ENCODE peak calls at places on chromosomes 4 and X, in ten cellular contexts. W is fibroblast of the aortic adventitia, N is Caco-2, V is KBM-7, B is AG08395, Z is posterior cingulate gyrus, Y is fibroblast of mammary gland, O is substantia nigra, F is NCI-H1417, S is neural crest cell. P is an unnamed sample.

GRCh38 chrX:110006826-110007375 is 4.0 kb downstream of the TMEM164 start:
- DNase-seq in W (peak), N (no peak), V (no peak), B (no peak), Z (no peak), Y (peak), O (no peak), F (no peak), S (no peak), P (no peak)

GRCh38 chrX:93422693-93423092 is 250.7 kb downstream of the NAP1L3 start:
- DNase-seq in W (peak), N (no peak), V (peak), B (peak), Z (no peak), Y (peak), O (no peak), F (peak), S (peak), P (peak)

GRCh38 chr4:109078724-109079123 is 223.7 kb downstream of the COL25A1 start:
- DNase-seq in W (peak), N (no peak), V (no peak), B (peak), Z (no peak), Y (peak), O (no peak), F (peak), S (no peak), P (peak)

GRCh38 chr4:36269116-36269515 is 12.3 kb upstream of the DTHD1 start:
- DNase-seq in W (no peak), N (no peak), V (no peak), B (no peak), Z (no peak), Y (no peak), O (no peak), F (no peak), S (no peak), P (no peak)

GRCh38 chr4:103150677-103151076 is 47.5 kb downstream of the CENPE start:
- DNase-seq in W (peak), N (no peak), V (no peak), B (peak), Z (no peak), Y (peak), O (no peak), F (no peak), S (no peak), P (peak)

GRCh38 chr4:54902261-54902660 is 223.1 kb downstream of the KDR start:
- DNase-seq in W (no peak), N (no peak), V (no peak), B (peak), Z (no peak), Y (no peak), O (no peak), F (no peak), S (no peak), P (peak)

GRCh38 chr4:126209117-126209516 is 894.4 kb downstream of the FAT4 start:
- DNase-seq in W (peak), N (no peak), V (no peak), B (peak), Z (no peak), Y (peak), O (no peak), F (no peak), S (no peak), P (peak)

GRCh38 chr4:1410491-1411325 is 4.5 kb upstream of the NKX1-1 start:
- DNase-seq in W (peak), N (no peak), V (peak), B (peak), Z (no peak), Y (peak), O (no peak), F (no peak), S (peak), P (peak)

GRCh38 chr4:71609159-71609558 is 174.7 kb downstream of the GC start:
- DNase-seq in W (no peak), N (no peak), V (no peak), B (no peak), Z (no peak), Y (no peak), O (no peak), F (no peak), S (no peak), P (peak)

GRCh38 chrX:9906919-9907318 is 60.2 kb upstream of the CLDN34 start:
- DNase-seq in W (no peak), N (no peak), V (no peak), B (no peak), Z (no peak), Y (no peak), O (no peak), F (no peak), S (no peak), P (no peak)

GRCh38 chr4:187127456-187127855 is 403.8 kb upstream of the FAT1 start:
- DNase-seq in W (no peak), N (no peak), V (no peak), B (no peak), Z (no peak), Y (no peak), O (no peak), F (no peak), S (no peak), P (no peak)

GRCh38 chr4:118942465-118942864 is 53.8 kb downstream of the SYNPO2 start:
- DNase-seq in W (no peak), N (no peak), V (no peak), B (peak), Z (no peak), Y (peak), O (no peak), F (no peak), S (no peak), P (no peak)

GRCh38 chr4:113384600-113384999 is 335.1 kb downstream of the ANK2 start:
- DNase-seq in W (peak), N (no peak), V (no peak), B (peak), Z (no peak), Y (peak), O (no peak), F (no peak), S (no peak), P (peak)

GRCh38 chrX:106415276-106415895 is 196.4 kb upstream of the RADX start:
- DNase-seq in W (peak), N (no peak), V (peak), B (peak), Z (no peak), Y (peak), O (no peak), F (peak), S (no peak), P (peak)

GRCh38 chrX:23374291-23374690 is 39.6 kb downstream of the PTCHD1 start:
- DNase-seq in W (no peak), N (no peak), V (no peak), B (no peak), Z (no peak), Y (no peak), O (no peak), F (no peak), S (no peak), P (no peak)

GRCh38 chr4:77852892-77853495 is 9.6 kb upstream of the MRPL1 start:
- DNase-seq in W (no peak), N (no peak), V (peak), B (no peak), Z (no peak), Y (no peak), O (no peak), F (no peak), S (no peak), P (no peak)

GRCh38 chr4:184444953-184445309 is 29.4 kb downstream of the IRF2 start:
- DNase-seq in W (no peak), N (no peak), V (no peak), B (no peak), Z (no peak), Y (no peak), O (peak), F (no peak), S (no peak), P (no peak)

GRCh38 chr4:8189551-8190466 is 9.3 kb upstream of the SH3TC1 start:
- DNase-seq in W (no peak), N (no peak), V (no peak), B (no peak), Z (no peak), Y (no peak), O (no peak), F (no peak), S (no peak), P (no peak)

GRCh38 chrX:53882331-53882730 is 161.9 kb downstream of the PHF8 start:
- DNase-seq in W (peak), N (peak), V (no peak), B (no peak), Z (no peak), Y (peak), O (no peak), F (no peak), S (no peak), P (no peak)

GRCh38 chrX:134423606-134424005 is 36.4 kb upstream of the HPRT1 start:
- DNase-seq in W (peak), N (no peak), V (peak), B (peak), Z (no peak), Y (peak), O (no peak), F (no peak), S (no peak), P (peak)

GRCh38 chr4:112946127-112946526 is 103.3 kb upstream of the ANK2 start:
- DNase-seq in W (no peak), N (no peak), V (no peak), B (no peak), Z (no peak), Y (no peak), O (no peak), F (no peak), S (no peak), P (no peak)

GRCh38 chr4:143286733-143287570 is 49.7 kb upstream of the GAB1 start:
- DNase-seq in W (peak), N (no peak), V (no peak), B (peak), Z (no peak), Y (peak), O (no peak), F (no peak), S (no peak), P (peak)

GRCh38 chrX:3268804-3269203 is 77.6 kb downstream of the MXRA5 start:
- DNase-seq in W (peak), N (no peak), V (no peak), B (peak), Z (no peak), Y (peak), O (no peak), F (no peak), S (no peak), P (peak)

GRCh38 chrX:102154900-102155805 is 624 bp downstream of the BEX5 start:
- DNase-seq in W (no peak), N (no peak), V (peak), B (no peak), Z (peak), Y (no peak), O (no peak), F (peak), S (no peak), P (peak)

GRCh38 chr4:8435656-8436121 is 4.8 kb downstream of the ACOX3 start:
- DNase-seq in W (peak), N (peak), V (no peak), B (no peak), Z (no peak), Y (no peak), O (no peak), F (no peak), S (no peak), P (no peak)

GRCh38 chr4:12791536-12791935 is 692.6 kb downstream of the RAB28 start:
- DNase-seq in W (no peak), N (no peak), V (no peak), B (no peak), Z (no peak), Y (no peak), O (no peak), F (peak), S (no peak), P (no peak)

GRCh38 chr4:10629394-10629793 is 55.2 kb downstream of the CLNK start:
- DNase-seq in W (no peak), N (no peak), V (no peak), B (no peak), Z (no peak), Y (no peak), O (no peak), F (no peak), S (no peak), P (no peak)